ENCODE peak calls at places on chromosomes 13 and 19, in six cellular contexts. One of them, this sample, is unnamed.

GRCh38 chr19:10432736-10433130 is 12.4 kb downstream of the PDE4A start:
- DNase-seq in HCT116: no peak
- DNase-seq in H1: no peak
- DNase-seq in prostate gland: no peak
- DNase-seq in Panc1: no peak
- DNase-seq in GM12892: no peak
- DNase-seq in this sample: no peak

GRCh38 chr19:56927791-56928207 is 87.3 kb upstream of the PEG3 start:
- DNase-seq in HCT116: no peak
- DNase-seq in H1: no peak
- DNase-seq in prostate gland: no peak
- DNase-seq in Panc1: no peak
- DNase-seq in GM12892: no peak
- DNase-seq in this sample: no peak

GRCh38 chr19:12994701-12995595 is at the start of gene NFIX:
- DNase-seq in HCT116: no peak
- DNase-seq in H1: no peak
- DNase-seq in prostate gland: no peak
- DNase-seq in Panc1: no peak
- DNase-seq in GM12892: no peak
- DNase-seq in this sample: peak; percentile 52

GRCh38 chr13:91598655-91599054 is 200.2 kb downstream of the GPC5 start:
- DNase-seq in HCT116: no peak
- DNase-seq in H1: no peak
- DNase-seq in prostate gland: no peak
- DNase-seq in Panc1: no peak
- DNase-seq in GM12892: no peak
- DNase-seq in this sample: no peak

GRCh38 chr13:19818223-19818842 is 35.6 kb upstream of the PSPC1 start:
- DNase-seq in HCT116: peak; percentile 65
- DNase-seq in H1: peak; percentile 77
- DNase-seq in prostate gland: peak; percentile 29
- DNase-seq in Panc1: no peak
- DNase-seq in GM12892: no peak
- DNase-seq in this sample: no peak

GRCh38 chr13:73273737-73274136 is 214.9 kb downstream of the KLF5 start:
- DNase-seq in HCT116: no peak
- DNase-seq in H1: no peak
- DNase-seq in prostate gland: no peak
- DNase-seq in Panc1: no peak
- DNase-seq in GM12892: no peak
- DNase-seq in this sample: no peak

GRCh38 chr19:392375-392970 is 16.5 kb downstream of the C2CD4C start:
- DNase-seq in HCT116: no peak
- DNase-seq in H1: no peak
- DNase-seq in prostate gland: no peak
- DNase-seq in Panc1: no peak
- DNase-seq in GM12892: no peak
- DNase-seq in this sample: no peak

GRCh38 chr19:4014541-4015491 is 7.3 kb downstream of the PIAS4 start:
- DNase-seq in HCT116: no peak
- DNase-seq in H1: no peak
- DNase-seq in prostate gland: no peak
- DNase-seq in Panc1: no peak
- DNase-seq in GM12892: no peak
- DNase-seq in this sample: peak; percentile 22

GRCh38 chr13:110882228-110882627 is 32.6 kb downstream of the ANKRD10 start:
- DNase-seq in HCT116: no peak
- DNase-seq in H1: no peak
- DNase-seq in prostate gland: no peak
- DNase-seq in Panc1: no peak
- DNase-seq in GM12892: no peak
- DNase-seq in this sample: no peak

GRCh38 chr19:40356681-40357595 is 8.4 kb downstream of the PLD3 start:
- DNase-seq in HCT116: no peak
- DNase-seq in H1: no peak
- DNase-seq in prostate gland: no peak
- DNase-seq in Panc1: no peak
- DNase-seq in GM12892: no peak
- DNase-seq in this sample: no peak

GRCh38 chr19:54030895-54031586 is 32.7 kb downstream of the VSTM1 start:
- DNase-seq in HCT116: no peak
- DNase-seq in H1: no peak
- DNase-seq in prostate gland: no peak
- DNase-seq in Panc1: no peak
- DNase-seq in GM12892: no peak
- DNase-seq in this sample: no peak

GRCh38 chr13:37009692-37010091 is 9.1 kb downstream of the EXOSC8 start:
- DNase-seq in HCT116: no peak
- DNase-seq in H1: no peak
- DNase-seq in prostate gland: no peak
- DNase-seq in Panc1: no peak
- DNase-seq in GM12892: no peak
- DNase-seq in this sample: no peak
- TF ChIP-seq POLR2AphosphoS5 in HCT116: no peak
- TF ChIP-seq POLR2AphosphoS5 in H1: peak; percentile 36
- TF ChIP-seq POLR2AphosphoS5 in prostate gland: no peak
- TF ChIP-seq POLR2AphosphoS5 in Panc1: no peak
- TF ChIP-seq POLR2AphosphoS5 in GM12892: no peak
- TF ChIP-seq POLR2AphosphoS5 in this sample: no peak

DNA sequence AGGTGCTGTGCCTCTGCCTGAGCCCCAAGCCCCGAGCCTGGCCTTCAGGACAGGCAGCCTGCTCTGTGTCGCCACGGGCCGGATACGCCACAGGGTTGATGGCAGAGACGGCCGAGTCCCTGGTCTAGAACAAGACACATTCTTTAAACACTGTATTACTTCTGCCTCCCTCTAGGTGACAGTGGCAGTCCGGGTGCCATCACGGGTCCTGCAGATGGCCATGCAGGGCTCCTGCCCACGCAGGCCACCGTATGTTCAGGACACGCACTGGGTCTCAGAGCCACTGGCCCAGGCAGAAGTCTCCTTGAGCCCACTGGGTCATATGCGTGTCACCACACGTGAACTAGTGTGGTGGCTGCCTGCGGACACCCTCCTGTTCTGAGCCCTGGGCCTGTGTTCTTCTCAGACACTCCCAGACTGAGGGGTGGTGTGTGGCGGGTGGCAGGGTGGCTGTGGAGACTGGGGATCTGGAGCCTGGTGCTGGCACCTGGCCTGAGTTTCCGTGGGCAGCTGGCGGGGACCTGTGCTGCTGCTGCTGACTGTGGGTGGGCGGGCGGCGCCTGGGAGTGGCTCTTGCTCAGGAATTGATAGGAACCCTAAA is 4.4 kb downstream of the PLEKHJ1 start:
- DNase-seq in HCT116: no peak
- DNase-seq in H1: no peak
- DNase-seq in prostate gland: no peak
- DNase-seq in Panc1: no peak
- DNase-seq in GM12892: no peak
- DNase-seq in this sample: peak; percentile 42
- TF ChIP-seq POLR2AphosphoS5 in HCT116: no peak
- TF ChIP-seq POLR2AphosphoS5 in H1: no peak
- TF ChIP-seq POLR2AphosphoS5 in prostate gland: no peak
- TF ChIP-seq POLR2AphosphoS5 in Panc1: peak; percentile 68
- TF ChIP-seq POLR2AphosphoS5 in GM12892: peak; percentile 73
- TF ChIP-seq POLR2AphosphoS5 in this sample: peak; percentile 66

GRCh38 chr13:29594310-29594709 is 1.2 kb downstream of the SLC7A1 start:
- DNase-seq in HCT116: no peak
- DNase-seq in H1: no peak
- DNase-seq in prostate gland: peak; percentile 44
- DNase-seq in Panc1: peak; percentile 41
- DNase-seq in GM12892: peak; percentile 41
- DNase-seq in this sample: peak; percentile 75

GRCh38 chr13:29595380-29596063 is at the start of gene SLC7A1:
- DNase-seq in HCT116: peak; percentile 59
- DNase-seq in H1: peak; percentile 72
- DNase-seq in prostate gland: peak; percentile 80
- DNase-seq in Panc1: no peak
- DNase-seq in GM12892: peak; percentile 89
- DNase-seq in this sample: peak; percentile 63

GRCh38 chr13:29593605-29594297 is 1.7 kb downstream of the SLC7A1 start:
- DNase-seq in HCT116: no peak
- DNase-seq in H1: no peak
- DNase-seq in prostate gland: no peak
- DNase-seq in Panc1: no peak
- DNase-seq in GM12892: no peak
- DNase-seq in this sample: no peak

GRCh38 chr13:29596064-29596418 is 553 bp upstream of the SLC7A1 start:
- DNase-seq in HCT116: no peak
- DNase-seq in H1: no peak
- DNase-seq in prostate gland: no peak
- DNase-seq in Panc1: no peak
- DNase-seq in GM12892: no peak
- DNase-seq in this sample: no peak

GRCh38 chr13:29594710-29595379 is 643 bp downstream of the SLC7A1 start:
- DNase-seq in HCT116: no peak
- DNase-seq in H1: no peak
- DNase-seq in prostate gland: peak; percentile 25
- DNase-seq in Panc1: no peak
- DNase-seq in GM12892: peak; percentile 53
- DNase-seq in this sample: no peak
- TF ChIP-seq POLR2AphosphoS5 in HCT116: peak; percentile 66
- TF ChIP-seq POLR2AphosphoS5 in H1: peak; percentile 56
- TF ChIP-seq POLR2AphosphoS5 in prostate gland: no peak
- TF ChIP-seq POLR2AphosphoS5 in Panc1: no peak
- TF ChIP-seq POLR2AphosphoS5 in GM12892: peak; percentile 78
- TF ChIP-seq POLR2AphosphoS5 in this sample: peak; percentile 15

DNA sequence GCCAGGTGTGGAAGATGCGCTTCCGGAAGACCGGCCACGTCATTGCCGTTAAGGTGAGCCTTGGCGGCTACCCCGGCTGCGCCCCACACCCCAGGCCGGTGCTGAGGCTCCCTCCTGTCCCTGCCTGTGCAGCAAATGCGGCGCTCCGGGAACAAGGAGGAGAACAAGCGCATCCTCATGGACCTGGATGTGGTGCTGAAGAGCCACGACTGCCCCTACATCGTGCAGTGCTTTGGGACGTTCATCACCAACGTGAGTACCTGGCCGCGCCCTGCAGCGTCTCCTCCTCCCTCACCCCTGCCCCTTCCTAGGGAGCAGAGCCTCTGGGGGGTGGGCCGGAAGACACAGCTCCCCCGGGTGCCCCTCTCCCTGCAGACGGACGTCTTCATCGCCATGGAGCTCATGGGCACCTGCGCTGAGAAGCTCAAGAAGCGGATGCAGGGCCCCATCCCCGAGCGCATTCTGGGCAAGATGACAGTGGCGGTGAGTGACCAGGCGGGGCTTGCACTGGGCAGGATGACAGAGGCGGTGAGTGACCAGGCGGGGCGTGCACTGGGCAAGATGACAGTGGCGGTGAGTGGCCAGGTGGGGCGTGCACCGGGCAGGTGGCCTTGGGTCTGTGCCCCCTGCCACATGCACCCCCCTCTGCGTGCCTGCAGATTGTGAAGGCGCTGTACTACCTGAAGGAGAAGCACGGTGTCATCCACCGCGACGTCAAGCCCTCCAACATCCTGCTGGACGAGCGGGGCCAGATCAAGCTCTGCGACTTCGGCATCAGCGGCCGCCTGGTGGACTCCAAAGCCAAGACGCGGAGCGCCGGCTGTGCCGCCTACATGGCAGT is 4.1 kb upstream of the TGFBR3L start:
- DNase-seq in HCT116: no peak
- DNase-seq in H1: no peak
- DNase-seq in prostate gland: no peak
- DNase-seq in Panc1: no peak
- DNase-seq in GM12892: no peak
- DNase-seq in this sample: no peak
- TF ChIP-seq POLR2AphosphoS5 in HCT116: no peak
- TF ChIP-seq POLR2AphosphoS5 in H1: no peak
- TF ChIP-seq POLR2AphosphoS5 in prostate gland: no peak
- TF ChIP-seq POLR2AphosphoS5 in Panc1: no peak
- TF ChIP-seq POLR2AphosphoS5 in GM12892: no peak
- TF ChIP-seq POLR2AphosphoS5 in this sample: no peak

DNA sequence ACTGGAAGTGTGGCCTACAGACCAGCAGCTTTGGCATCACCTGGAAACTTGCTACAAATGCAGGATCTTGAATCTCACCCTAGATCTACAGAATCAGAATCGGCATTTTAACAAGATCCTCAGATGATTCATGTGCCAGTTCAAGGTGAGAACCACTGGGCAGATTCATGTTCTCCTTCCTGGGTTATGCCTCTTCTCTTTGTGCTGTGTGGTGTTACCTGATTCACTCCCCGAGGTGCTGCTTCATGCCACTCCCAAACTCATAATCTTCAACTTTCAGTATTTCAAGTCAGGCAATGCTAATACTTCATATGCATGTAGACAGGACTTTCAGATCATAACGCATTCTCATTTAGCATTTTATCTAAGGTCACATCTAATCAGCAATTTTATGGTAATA is 427.7 kb downstream of the FOXO1 start:
- DNase-seq in HCT116: no peak
- DNase-seq in H1: no peak
- DNase-seq in prostate gland: no peak
- DNase-seq in Panc1: no peak
- DNase-seq in GM12892: no peak
- DNase-seq in this sample: no peak
- TF ChIP-seq POLR2AphosphoS5 in HCT116: no peak
- TF ChIP-seq POLR2AphosphoS5 in H1: no peak
- TF ChIP-seq POLR2AphosphoS5 in prostate gland: no peak
- TF ChIP-seq POLR2AphosphoS5 in Panc1: no peak
- TF ChIP-seq POLR2AphosphoS5 in GM12892: no peak
- TF ChIP-seq POLR2AphosphoS5 in this sample: no peak

This sample was measured in HL-60.